ENCODE peak calls at places on chromosomes 4 and X, in eight cellular contexts. E is body of pancreas; U is Peyer's patch; B is NCI-H524; N is stimulated activated CD4-positive, alpha-beta T cell treated with anti-CD3 and anti-CD28 coated beads, Interleukin-15, amount 100 ng/mL, for 1 hour; P is OCI-M1; O is foreskin fibroblast; M is pancreas. W is an unnamed sample.

GRCh38 chr4:174490356-174490969 is 31.8 kb downstream of the HPGD start:
- DNase-seq in M (no peak), N (no peak), U (no peak), E (no peak), P (peak), B (no peak), O (no peak), W (no peak)

GRCh38 chr4:112416464-112416863 is 99.5 kb downstream of the NEUROG2 start:
- DNase-seq in M (no peak), B (no peak), P (no peak), O (no peak), E (no peak), N (no peak), U (no peak), W (no peak)

GRCh38 chr4:68209003-68209402 is 36.5 kb downstream of the TMPRSS11B start:
- DNase-seq in P (peak), E (no peak), O (no peak), N (no peak), B (no peak), M (no peak), U (no peak), W (no peak)

GRCh38 chr4:85452073-85452764 is 22.7 kb upstream of the ARHGAP24 start:
- DNase-seq in P (no peak), O (no peak), U (no peak), M (no peak), N (no peak), E (no peak), B (no peak), W (no peak)

GRCh38 chrX:47958943-47959342 is 44.8 kb downstream of the ZNF182 start:
- DNase-seq in B (peak), U (no peak), M (no peak), N (no peak), O (no peak), P (peak), E (peak), W (no peak)

GRCh38 chrX:114626323-114626722 is 42.4 kb downstream of the HTR2C start:
- DNase-seq in U (no peak), B (peak), N (no peak), M (no peak), P (peak), E (no peak), O (no peak), W (no peak)

GRCh38 chr4:6443035-6444023 is 29.1 kb downstream of the PPP2R2C start:
- DNase-seq in N (no peak), B (peak), E (no peak), O (no peak), P (no peak), U (no peak), M (no peak), W (no peak)

GRCh38 chr4:118772149-118773081 is 63.5 kb downstream of the SEC24D start:
- DNase-seq in M (no peak), U (no peak), N (no peak), B (peak), O (no peak), P (peak), E (no peak), W (no peak)

GRCh38 chrX:48071064-48071985 is at the start of gene ZNF630:
- DNase-seq in U (peak), E (peak), P (no peak), M (peak), B (peak), O (peak), N (peak), W (peak)

GRCh38 chr4:87651941-87652340 is 1.9 kb downstream of the DMP1 start:
- DNase-seq in B (no peak), M (no peak), O (no peak), E (no peak), N (no peak), P (peak), U (no peak), W (no peak)

GRCh38 chr4:7811536-7812190 is 128.0 kb downstream of the AFAP1 start:
- DNase-seq in O (peak), B (no peak), N (no peak), M (no peak), E (peak), U (peak), P (no peak), W (peak)

GRCh38 chrX:37646254-37646653 is 39.3 kb upstream of the XK start:
- DNase-seq in U (no peak), M (no peak), N (no peak), B (no peak), O (no peak), E (no peak), P (peak), W (no peak)

GRCh38 chr4:110164856-110165255 is 33.6 kb downstream of the ELOVL6 start:
- DNase-seq in N (no peak), U (no peak), M (no peak), E (no peak), B (no peak), P (no peak), O (no peak), W (no peak)

W was measured in stomach.